ENCODE peak calls at places on chromosomes 5 and 9, in seven cellular contexts. B, K, W, N, Z, U and R are unnamed samples.

GRCh38 chr5:127588368-127588767 is 60.5 kb upstream of the CTXN3 start:
- DNase-seq in U (no peak), K (no peak), W (no peak), Z (no peak), N (no peak), B (no peak), R (no peak)

GRCh38 chr5:111953351-111954127 is 196.5 kb upstream of the NREP start:
- DNase-seq in N (no peak), Z (no peak), B (no peak), W (no peak), U (no peak), K (no peak), R (no peak)

GRCh38 chr5:107669543-107670027 is 1.2 kb downstream of the EFNA5 start:
- DNase-seq in U (peak), K (peak), Z (no peak), N (no peak), W (no peak), B (no peak), R (no peak)

GRCh38 chr5:126865299-126865698 is 88.4 kb downstream of the LMNB1 start:
- DNase-seq in N (no peak), K (no peak), W (no peak), Z (peak), U (no peak), B (peak), R (no peak)

GRCh38 chr5:12794476-12795332 is 890.5 kb upstream of the CTNND2 start:
- DNase-seq in U (no peak), N (no peak), Z (no peak), W (no peak), K (no peak), B (no peak), R (no peak)

GRCh38 chr5:147455321-147455720 is 54.5 kb downstream of the DPYSL3 start:
- DNase-seq in U (no peak), Z (peak), N (no peak), B (peak), W (peak), K (peak), R (no peak)

GRCh38 chr5:170330568-170331054 is 33.0 kb upstream of the LCP2 start:
- DNase-seq in Z (no peak), U (no peak), K (no peak), B (no peak), W (no peak), N (no peak), R (no peak)

GRCh38 chr5:161966544-161966943 is 101.0 kb upstream of the GABRG2 start:
- DNase-seq in W (no peak), Z (no peak), N (no peak), B (peak), K (peak), U (no peak), R (no peak)

GRCh38 chr9:117825609-117826347 is 121.6 kb downstream of the TLR4 start:
- DNase-seq in B (no peak), N (no peak), W (no peak), K (no peak), U (no peak), Z (no peak), R (no peak)

DNA sequence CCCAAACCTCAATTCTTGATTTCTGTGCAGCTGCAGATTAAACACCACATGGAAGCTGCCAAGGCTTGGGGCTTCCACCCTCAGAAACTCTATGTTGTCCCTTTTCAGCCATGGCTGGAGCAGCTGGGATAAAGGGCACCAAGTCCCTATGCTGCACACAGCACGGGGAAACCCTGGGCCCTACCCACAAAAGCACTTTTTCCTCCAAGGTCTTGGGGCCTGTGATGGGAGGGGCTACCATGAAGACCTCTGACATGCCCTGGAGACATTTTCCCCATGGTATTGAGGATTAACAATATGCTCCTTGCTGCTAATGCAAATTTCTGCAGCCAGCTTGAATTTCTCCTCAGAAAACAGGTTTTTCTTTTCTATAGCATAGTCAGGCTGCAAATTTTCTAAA is 41.8 kb upstream of the CDH9 start:
- DNase-seq in N (no peak), K (no peak), U (no peak), W (no peak), Z (no peak), B (no peak), R (no peak)
- H3K4me3 ChIP-seq in N (no peak), K (no peak), U (no peak), W (no peak), Z (no peak), B (no peak), R (no peak)

GRCh38 chr5:135662683-135663082 is 83.9 kb upstream of the CXCL14 start:
- DNase-seq in B (no peak), K (peak), N (no peak), W (no peak), Z (no peak), U (no peak), R (no peak)

GRCh38 chr5:135657536-135658307 is 78.9 kb upstream of the CXCL14 start:
- DNase-seq in W (no peak), Z (no peak), K (no peak), U (no peak), B (no peak), N (no peak), R (no peak)

GRCh38 chr5:135662104-135662503 is 83.3 kb upstream of the CXCL14 start:
- DNase-seq in K (no peak), N (no peak), Z (no peak), W (no peak), B (no peak), U (no peak), R (no peak)

GRCh38 chr5:135655326-135655725 is 76.5 kb upstream of the CXCL14 start:
- DNase-seq in K (no peak), U (no peak), W (no peak), Z (no peak), N (no peak), B (no peak), R (no peak)

DNA sequence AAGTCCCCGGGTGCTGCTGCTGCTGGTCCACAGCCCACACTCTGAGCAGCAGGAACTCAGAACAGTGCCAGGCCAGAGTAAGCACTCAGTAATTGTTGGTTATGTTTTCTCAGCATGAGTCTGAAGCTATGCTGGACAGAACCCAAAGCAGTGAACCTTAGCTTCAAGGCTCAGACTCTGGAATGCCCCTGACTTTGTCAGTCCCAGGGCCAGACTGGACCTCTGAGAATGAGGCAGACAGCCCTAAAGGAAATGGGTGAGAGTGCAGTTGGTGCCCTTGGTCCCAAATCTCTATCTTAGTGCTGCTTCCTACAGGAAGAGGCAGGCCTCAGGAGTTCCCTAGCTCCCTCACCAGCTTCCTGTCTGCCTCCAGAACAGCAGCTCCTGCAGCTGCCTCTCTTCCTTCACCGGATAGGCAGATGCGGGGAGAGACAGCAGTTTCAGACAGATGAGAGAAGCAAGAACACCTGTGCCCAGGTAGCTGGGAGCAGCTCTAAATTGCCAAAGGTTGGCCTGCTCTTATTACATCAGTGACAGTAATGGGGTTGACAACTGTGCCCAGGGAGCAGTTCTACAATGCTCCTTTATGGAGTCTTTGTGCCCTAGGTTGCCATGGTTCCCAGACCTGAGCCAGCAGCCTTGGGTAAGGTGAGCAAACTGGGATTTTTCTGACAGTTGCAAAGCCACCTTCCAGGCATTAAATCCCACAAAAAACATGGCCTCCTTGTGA is 82.2 kb upstream of the CXCL14 start:
- DNase-seq in W (no peak), K (peak), U (no peak), N (no peak), B (no peak), Z (no peak), R (peak)
- H3K4me3 ChIP-seq in W (no peak), K (no peak), U (no peak), N (no peak), B (no peak), Z (no peak), R (no peak)

DNA sequence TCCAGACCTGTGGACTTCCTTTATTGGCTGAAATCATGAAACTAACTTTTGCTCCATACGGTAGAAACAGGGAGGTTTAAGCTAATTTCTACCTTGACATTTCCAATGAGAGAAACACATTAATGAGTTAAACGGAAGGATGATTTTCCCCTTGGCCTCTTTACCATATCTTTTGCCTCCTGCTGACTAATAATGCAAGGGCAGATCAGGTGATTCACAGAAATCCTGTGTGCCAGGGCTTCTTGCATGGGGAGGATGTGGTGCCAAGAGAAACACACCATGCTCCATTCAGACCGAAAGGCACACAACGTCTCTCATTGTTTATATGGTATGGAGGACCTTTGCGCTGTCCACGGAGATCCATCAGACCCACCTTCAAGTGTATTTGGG is 17.4 kb upstream of the PRLR start:
- DNase-seq in N (no peak), U (no peak), B (no peak), Z (no peak), K (no peak), W (no peak), R (no peak)
- H3K4me3 ChIP-seq in N (no peak), U (no peak), B (no peak), Z (no peak), K (no peak), W (no peak), R (no peak)

GRCh38 chr5:139226131-139226530 is 28.0 kb upstream of the SIL1 start:
- DNase-seq in B (no peak), W (no peak), Z (no peak), K (no peak), N (no peak), U (no peak), R (no peak)
- H3K4me3 ChIP-seq in B (no peak), W (no peak), Z (no peak), K (no peak), N (no peak), U (no peak), R (no peak)

GRCh38 chr5:40416588-40416987 is 263.1 kb upstream of the PTGER4 start:
- DNase-seq in Z (no peak), N (no peak), K (no peak), U (no peak), B (no peak), W (no peak), R (no peak)

GRCh38 chr5:40410939-40411635 is 268.6 kb upstream of the PTGER4 start:
- DNase-seq in N (no peak), U (no peak), W (no peak), Z (no peak), B (peak), K (no peak), R (no peak)

GRCh38 chr5:40413747-40414146 is 266.0 kb upstream of the PTGER4 start:
- DNase-seq in N (no peak), U (no peak), B (peak), W (no peak), K (no peak), Z (no peak), R (no peak)

GRCh38 chr5:40414922-40415321 is 264.8 kb upstream of the PTGER4 start:
- DNase-seq in W (no peak), B (no peak), U (no peak), K (no peak), Z (no peak), N (no peak), R (no peak)

GRCh38 chr5:40416098-40416497 is 263.6 kb upstream of the PTGER4 start:
- DNase-seq in N (no peak), U (no peak), K (no peak), B (no peak), Z (no peak), W (no peak), R (no peak)
- H3K4me3 ChIP-seq in N (no peak), U (no peak), K (no peak), B (no peak), Z (no peak), W (no peak), R (no peak)

GRCh38 chr9:38622083-38622674 is 1.8 kb upstream of the ANKRD18A start:
- DNase-seq in U (no peak), Z (no peak), K (peak), B (no peak), N (peak), W (no peak), R (no peak)
- H3K4me3 ChIP-seq in U (peak), Z (no peak), K (peak), B (peak), N (peak), W (no peak), R (peak)

GRCh38 chr5:50927953-50928352 is 261.5 kb downstream of the PARP8 start:
- DNase-seq in B (no peak), W (no peak), Z (no peak), U (no peak), N (no peak), K (no peak), R (no peak)
- H3K4me3 ChIP-seq in B (no peak), W (no peak), Z (no peak), U (no peak), N (no peak), K (no peak), R (no peak)